ENCODE peak calls at places on chromosomes 11 and 22, in seven cellular contexts. L, R, N, S, W, V and M are unnamed samples. For H3K4me1, the result is how much of the 10 kb centered on the place peaks cover.

GRCh38 chr22:41193829-41194228 is 11.3 kb upstream of the L3MBTL2 start:
- DNase-seq in L (no peak), R (no peak), N (no peak), S (no peak), W (no peak), V (no peak), M (no peak)

GRCh38 chr11:119320593-119321524 is 3.9 kb upstream of the MCAM start:
- DNase-seq in L (peak), R (peak), N (peak), S (peak), W (peak), V (peak), M (no peak)

GRCh38 chr11:48024635-48025071 is 44.3 kb downstream of the PTPRJ start:
- DNase-seq in L (no peak), R (no peak), N (peak), S (no peak), W (no peak), V (no peak), M (no peak)

GRCh38 chr11:46248270-46249102 is 29.0 kb upstream of the CREB3L1 start:
- DNase-seq in L (peak), R (no peak), N (peak), S (no peak), W (no peak), V (no peak), M (no peak)

GRCh38 chr22:41883400-41883799 is 31.5 kb downstream of the SHISA8 start:
- DNase-seq in L (no peak), R (no peak), N (no peak), S (no peak), W (no peak), V (no peak), M (no peak)

GRCh38 chr11:105227363-105227762 is 87.8 kb upstream of the CARD18 start:
- DNase-seq in L (no peak), R (no peak), N (no peak), S (no peak), W (no peak), V (no peak), M (no peak)

GRCh38 chr11:12539570-12539969 is 134.7 kb upstream of the TEAD1 start:
- DNase-seq in L (peak), R (no peak), N (peak), S (no peak), W (no peak), V (no peak), M (no peak)

GRCh38 chr11:94926698-94927237 is 46.6 kb downstream of the CWC15 start:
- DNase-seq in L (peak), R (peak), N (peak), S (peak), W (peak), V (peak), M (no peak)

GRCh38 chr11:67691149-67691548 is 16.7 kb upstream of the ALDH3B2 start:
- DNase-seq in L (no peak), R (no peak), N (peak), S (no peak), W (no peak), V (no peak), M (no peak)

GRCh38 chr11:77039491-77040400 is 5.5 kb downstream of the B3GNT6 start:
- DNase-seq in L (peak), R (peak), N (peak), S (peak), W (peak), V (no peak), M (no peak)

GRCh38 chr22:47645450-47645914 is 883.0 kb downstream of the TBC1D22A start:
- DNase-seq in L (no peak), R (no peak), N (no peak), S (no peak), W (no peak), V (no peak), M (no peak)

GRCh38 chr11:36890280-36890679 is 292.2 kb upstream of the RAG2 start:
- DNase-seq in L (no peak), R (no peak), N (no peak), S (no peak), W (no peak), V (no peak), M (no peak)

GRCh38 chr22:29665486-29665885 is 54.3 kb upstream of the CABP7 start:
- DNase-seq in L (no peak), R (no peak), N (no peak), S (no peak), W (no peak), V (no peak), M (no peak)

GRCh38 chr22:37998543-37998942 is 14.2 kb upstream of the SOX10 start:
- DNase-seq in L (no peak), R (peak), N (no peak), S (no peak), W (no peak), V (no peak), M (no peak)

GRCh38 chr11:107697291-107697690 is 14.6 kb downstream of the SLN start:
- DNase-seq in L (no peak), R (no peak), N (no peak), S (no peak), W (no peak), V (no peak), M (no peak)

GRCh38 chr11:33829430-33830141 is 55.3 kb upstream of the FBXO3 start:
- DNase-seq in L (peak), R (peak), N (peak), S (peak), W (peak), V (peak), M (peak)

GRCh38 chr22:31347251-31348008 is 1.3 kb upstream of the PATZ1 start:
- DNase-seq in L (peak), R (peak), N (peak), S (peak), W (peak), V (peak), M (peak)

GRCh38 chr11:21301981-21302380 is 632.6 kb downstream of the NELL1 start:
- DNase-seq in L (no peak), R (no peak), N (no peak), S (no peak), W (no peak), V (no peak), M (no peak)

GRCh38 chr22:31229402-31230140 is 17.5 kb downstream of the LIMK2 start:
- DNase-seq in L (peak), R (peak), N (peak), S (peak), W (peak), V (peak), M (no peak)

GRCh38 chr11:63534895-63535461 is 1.6 kb upstream of the PLAAT4 start:
- DNase-seq in L (no peak), R (no peak), N (no peak), S (no peak), W (no peak), V (no peak), M (no peak)

GRCh38 chr11:87866951-87867350 is 308.3 kb downstream of the RAB38 start:
- DNase-seq in L (no peak), R (no peak), N (no peak), S (no peak), W (no peak), V (no peak), M (no peak)

GRCh38 chr11:114059278-114059983 is at the start of gene ZBTB16:
- DNase-seq in L (no peak), R (peak), N (peak), S (peak), W (peak), V (peak), M (peak)

GRCh38 chr11:78363018-78363619 is 54.5 kb downstream of the GAB2 start:
- DNase-seq in L (no peak), R (no peak), N (no peak), S (no peak), W (no peak), V (no peak), M (no peak)

GRCh38 chr11:68552542-68552941 is 92.0 kb downstream of the PPP6R3 start:
- DNase-seq in L (no peak), R (no peak), N (no peak), S (no peak), W (no peak), V (no peak), M (no peak)

GRCh38 chr11:126129681-126130671 is 67.3 kb upstream of the CDON start:
- DNase-seq in L (no peak), R (no peak), N (no peak), S (no peak), W (no peak), V (peak), M (no peak)

GRCh38 chr22:41697126-41697775 is 2.1 kb upstream of the MEI1 start:
- DNase-seq in L (peak), R (peak), N (peak), S (peak), W (peak), V (peak), M (peak)

GRCh38 chr11:30960387-30960992 is 374.3 kb upstream of the MPPED2 start:
- DNase-seq in L (peak), R (no peak), N (peak), S (no peak), W (no peak), V (no peak), M (no peak)

GRCh38 chr11:66607126-66607834 is 9.2 kb upstream of the RBM14 start:
- DNase-seq in L (peak), R (peak), N (peak), S (peak), W (peak), V (no peak), M (no peak)

GRCh38 chr11:67372232-67372992 is 986 bp downstream of the CLCF1 start:
- DNase-seq in L (no peak), R (no peak), N (peak), S (peak), W (no peak), V (peak), M (no peak)

DNA sequence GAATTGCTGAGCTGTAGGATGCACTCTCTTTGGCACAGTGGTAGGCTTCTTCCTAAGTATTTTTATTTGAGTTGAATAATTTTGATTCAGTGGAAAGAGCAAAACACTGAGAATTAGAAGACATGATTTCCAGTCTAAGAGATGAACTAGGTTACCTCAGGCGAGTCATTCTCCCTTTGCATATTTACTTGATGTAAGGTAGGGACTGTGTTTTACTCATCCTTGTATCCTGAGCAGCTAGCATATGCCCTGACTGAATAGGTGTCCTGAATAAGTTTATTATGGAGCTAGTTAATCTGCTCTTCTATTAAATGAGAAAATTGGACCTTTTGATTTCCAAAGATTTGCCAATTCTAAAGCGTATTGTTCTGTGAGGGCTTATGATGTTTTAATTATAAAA is 50.7 kb downstream of the STIM1 start:
- DNase-seq in L (no peak), R (no peak), N (no peak), S (no peak), W (no peak), V (no peak), M (no peak)
- H3K4me1 ChIP-seq in L (under half), R (under half), N (half or more), S (half or more), W (under half), V (under half), M (half or more)

GRCh38 chr11:14310696-14311095 is 48.3 kb downstream of the RRAS2 start:
- DNase-seq in L (no peak), R (no peak), N (peak), S (no peak), W (no peak), V (no peak), M (no peak)
- H3K4me1 ChIP-seq in L (under half), R (under half), N (half or more), S (half or more), W (under half), V (under half), M (under half)

DNA sequence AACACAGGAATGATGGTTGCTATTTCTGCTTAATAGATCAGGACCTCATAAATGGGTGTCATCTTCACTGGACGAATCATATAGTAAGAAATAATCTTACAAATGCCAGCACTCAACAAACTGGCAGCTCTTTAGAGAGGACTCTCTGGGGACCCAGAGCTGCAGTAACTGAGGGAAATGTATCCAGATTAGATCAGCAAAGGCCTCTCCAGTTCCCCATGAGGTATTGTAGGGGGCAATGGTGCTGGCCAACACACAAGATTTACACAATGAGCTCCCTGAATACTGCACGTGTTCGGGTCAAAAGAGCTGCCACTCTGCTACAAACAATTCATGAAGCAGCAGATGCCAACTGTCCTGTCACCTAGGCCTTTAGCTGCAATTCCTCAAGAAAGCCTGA is 110.2 kb downstream of the RBFOX2 start:
- DNase-seq in L (no peak), R (no peak), N (no peak), S (no peak), W (no peak), V (no peak), M (no peak)
- H3K4me1 ChIP-seq in L (under half), R (under half), N (half or more), S (half or more), W (under half), V (under half), M (under half)

GRCh38 chr22:46000081-46001027 is 23.4 kb upstream of the WNT7B start:
- DNase-seq in L (no peak), R (no peak), N (no peak), S (no peak), W (no peak), V (no peak), M (no peak)

GRCh38 chr22:46001046-46001425 is 24.1 kb upstream of the WNT7B start:
- DNase-seq in L (no peak), R (no peak), N (peak), S (no peak), W (no peak), V (no peak), M (no peak)

GRCh38 chr22:46003271-46004091 is 26.5 kb upstream of the WNT7B start:
- DNase-seq in L (no peak), R (no peak), N (no peak), S (no peak), W (no peak), V (no peak), M (no peak)

GRCh38 chr22:46002757-46003270 is 25.9 kb upstream of the WNT7B start:
- DNase-seq in L (peak), R (peak), N (peak), S (peak), W (no peak), V (no peak), M (no peak)

DNA sequence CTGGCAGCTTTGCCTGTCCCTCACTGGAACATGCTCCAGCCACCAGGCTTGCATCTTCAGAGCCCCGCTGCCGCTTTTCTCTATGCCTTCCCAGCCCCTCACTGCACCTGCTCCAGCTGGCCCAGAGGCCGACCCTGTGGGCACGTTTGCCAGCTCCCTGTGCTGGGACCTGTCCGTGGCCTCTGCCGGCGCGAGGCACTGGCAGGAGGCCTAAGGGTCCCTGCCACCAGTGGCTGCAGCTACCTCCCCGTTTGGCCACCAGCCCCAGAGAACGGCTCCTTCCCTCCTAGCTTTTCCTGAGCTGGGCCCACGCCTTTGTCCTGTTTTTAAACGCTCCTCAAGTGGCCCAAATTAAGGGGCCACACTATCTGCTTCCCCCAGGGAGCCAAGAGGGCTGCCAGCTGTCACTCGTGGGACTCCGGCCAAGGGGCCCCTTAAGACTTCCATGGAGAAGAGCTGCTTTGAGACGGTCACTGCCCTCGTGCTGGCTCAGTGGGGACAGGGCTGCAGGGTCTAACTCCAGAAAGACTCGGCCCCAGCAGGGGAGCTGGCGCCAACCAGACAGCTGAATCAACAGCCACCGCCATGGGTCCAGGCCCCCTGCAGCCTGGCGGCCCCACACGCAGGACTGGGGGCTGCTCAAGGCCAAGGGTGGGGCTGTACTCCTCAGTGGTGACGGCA is 24.6 kb upstream of the WNT7B start:
- DNase-seq in L (no peak), R (no peak), N (no peak), S (no peak), W (no peak), V (no peak), M (no peak)
- H3K4me1 ChIP-seq in L (half or more), R (under half), N (under half), S (under half), W (under half), V (under half), M (under half)

GRCh38 chr22:43270949-43271348 is 72.2 kb downstream of the SCUBE1 start:
- DNase-seq in L (no peak), R (no peak), N (no peak), S (no peak), W (no peak), V (no peak), M (no peak)
- H3K4me1 ChIP-seq in L (under half), R (under half), N (under half), S (under half), W (under half), V (under half), M (under half)

DNA sequence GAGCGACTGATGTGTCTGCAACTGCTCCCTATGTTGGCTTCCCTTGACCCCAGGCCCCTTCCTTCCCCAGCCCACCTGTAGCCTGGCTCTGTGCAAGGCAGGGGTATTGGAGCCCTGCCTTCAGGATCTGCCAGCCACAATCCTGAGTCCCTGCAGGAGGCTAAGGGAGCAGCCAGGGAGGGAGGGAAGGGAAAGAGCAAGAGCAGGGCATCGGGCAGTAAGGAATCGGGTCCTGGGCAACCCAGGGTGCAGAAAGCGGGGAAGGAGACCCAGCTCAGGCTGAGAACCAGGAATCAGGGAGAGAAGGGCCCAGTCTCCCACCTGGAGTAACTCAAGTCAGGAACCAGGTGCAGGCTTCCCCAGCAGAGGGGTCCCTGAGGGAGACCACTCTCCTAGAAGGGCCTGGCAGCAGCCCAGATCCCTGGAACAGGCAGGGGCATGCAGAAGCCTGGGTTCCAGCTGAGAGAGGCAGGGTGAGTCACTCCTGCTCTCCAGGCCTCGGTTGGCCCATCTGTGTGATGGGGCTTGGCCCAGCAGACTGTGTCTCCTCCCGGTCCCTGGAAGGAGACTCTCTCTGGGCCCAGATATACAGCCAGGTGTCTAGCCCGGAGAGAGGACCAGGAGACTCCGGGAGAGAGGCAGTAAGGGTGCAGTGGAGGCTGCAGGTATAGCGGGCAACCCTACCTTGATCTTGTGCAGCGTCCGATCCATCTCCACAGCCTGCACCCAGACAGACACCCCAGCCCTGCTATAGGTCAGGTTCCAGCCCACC is 13.4 kb downstream of the STARD10 start:
- DNase-seq in L (no peak), R (no peak), N (no peak), S (no peak), W (no peak), V (no peak), M (no peak)
- H3K4me1 ChIP-seq in L (under half), R (half or more), N (under half), S (under half), W (under half), V (half or more), M (under half)